ENCODE peak calls at places on chromosomes 11 and 22, in seven cellular contexts. One of them, this sample, is unnamed.

GRCh38 chr11:1501421-1502167 is 15.0 kb upstream of the MOB2 start:
- DNase-seq in upper lobe of right lung: no peak
- DNase-seq in cardiac muscle cell: no peak
- DNase-seq in tibial artery: peak; percentile 57
- DNase-seq in HFF-Myc: no peak
- DNase-seq in kidney: peak; percentile 72
- DNase-seq in endodermal cell: no peak
- DNase-seq in this sample: no peak

GRCh38 chr22:31738566-31738965 is 11.4 kb downstream of the PRR14L start:
- DNase-seq in kidney: no peak
- DNase-seq in cardiac muscle cell: peak; percentile 21
- DNase-seq in upper lobe of right lung: no peak
- DNase-seq in HFF-Myc: no peak
- DNase-seq in tibial artery: no peak
- DNase-seq in endodermal cell: no peak
- DNase-seq in this sample: no peak

GRCh38 chr11:93464938-93465337 is 78.3 kb downstream of the SMCO4 start:
- DNase-seq in upper lobe of right lung: no peak
- DNase-seq in HFF-Myc: no peak
- DNase-seq in kidney: no peak
- DNase-seq in endodermal cell: no peak
- DNase-seq in tibial artery: no peak
- DNase-seq in cardiac muscle cell: no peak
- DNase-seq in this sample: no peak

GRCh38 chr11:110830344-110831141 is 118.3 kb upstream of the ARHGAP20 start:
- DNase-seq in HFF-Myc: no peak
- DNase-seq in kidney: no peak
- DNase-seq in cardiac muscle cell: no peak
- DNase-seq in tibial artery: no peak
- DNase-seq in upper lobe of right lung: no peak
- DNase-seq in endodermal cell: peak; percentile 75
- DNase-seq in this sample: no peak

GRCh38 chr11:111733009-111733408 is 33.2 kb downstream of the PPP2R1B start:
- DNase-seq in HFF-Myc: no peak
- DNase-seq in endodermal cell: no peak
- DNase-seq in cardiac muscle cell: peak; percentile 85
- DNase-seq in upper lobe of right lung: peak; percentile 61
- DNase-seq in tibial artery: peak; percentile 87
- DNase-seq in kidney: peak; percentile 78
- DNase-seq in this sample: no peak

GRCh38 chr11:68373189-68373809 is 60.9 kb downstream of the LRP5 start:
- DNase-seq in cardiac muscle cell: peak; percentile 67
- DNase-seq in kidney: peak; percentile 83
- DNase-seq in upper lobe of right lung: no peak
- DNase-seq in endodermal cell: no peak
- DNase-seq in tibial artery: peak; percentile 88
- DNase-seq in HFF-Myc: peak; percentile 83
- DNase-seq in this sample: no peak

GRCh38 chr11:92295175-92296137 is 70.8 kb downstream of the FAT3 start:
- DNase-seq in upper lobe of right lung: no peak
- DNase-seq in endodermal cell: no peak
- DNase-seq in tibial artery: no peak
- DNase-seq in kidney: no peak
- DNase-seq in HFF-Myc: no peak
- DNase-seq in cardiac muscle cell: peak; percentile 68
- DNase-seq in this sample: no peak

GRCh38 chr11:117171648-117172051 is 6.9 kb upstream of the SIDT2 start:
- DNase-seq in tibial artery: no peak
- DNase-seq in kidney: no peak
- DNase-seq in endodermal cell: no peak
- DNase-seq in cardiac muscle cell: peak; percentile 64
- DNase-seq in upper lobe of right lung: no peak
- DNase-seq in HFF-Myc: no peak
- DNase-seq in this sample: no peak

GRCh38 chr22:18066181-18066859 is 11.5 kb upstream of the PEX26 start:
- DNase-seq in upper lobe of right lung: peak; percentile 23
- DNase-seq in endodermal cell: no peak
- DNase-seq in HFF-Myc: no peak
- DNase-seq in cardiac muscle cell: no peak
- DNase-seq in tibial artery: no peak
- DNase-seq in kidney: peak; percentile 41
- DNase-seq in this sample: no peak

GRCh38 chr22:29359469-29359868 is 28.9 kb downstream of the AP1B1 start:
- DNase-seq in cardiac muscle cell: peak; percentile 75
- DNase-seq in endodermal cell: peak; percentile 83
- DNase-seq in tibial artery: no peak
- DNase-seq in upper lobe of right lung: no peak
- DNase-seq in HFF-Myc: no peak
- DNase-seq in kidney: no peak
- DNase-seq in this sample: no peak

GRCh38 chr11:12756101-12756500 is 81.9 kb downstream of the TEAD1 start:
- DNase-seq in cardiac muscle cell: no peak
- DNase-seq in HFF-Myc: no peak
- DNase-seq in endodermal cell: no peak
- DNase-seq in upper lobe of right lung: no peak
- DNase-seq in tibial artery: no peak
- DNase-seq in kidney: no peak
- DNase-seq in this sample: no peak

GRCh38 chr22:39556970-39557811 is 13.4 kb upstream of the CACNA1I start:
- DNase-seq in cardiac muscle cell: peak; percentile 21
- DNase-seq in HFF-Myc: no peak
- DNase-seq in upper lobe of right lung: no peak
- DNase-seq in kidney: no peak
- DNase-seq in endodermal cell: peak; percentile 66
- DNase-seq in tibial artery: no peak
- DNase-seq in this sample: no peak

GRCh38 chr11:70176940-70177689 is 26.0 kb upstream of the FADD start:
- DNase-seq in upper lobe of right lung: no peak
- DNase-seq in tibial artery: no peak
- DNase-seq in HFF-Myc: no peak
- DNase-seq in endodermal cell: peak; percentile 93
- DNase-seq in kidney: no peak
- DNase-seq in cardiac muscle cell: no peak
- DNase-seq in this sample: no peak

GRCh38 chr22:22479999-22480532 is 28.5 kb downstream of the ZNF280B start:
- DNase-seq in tibial artery: no peak
- DNase-seq in kidney: no peak
- DNase-seq in upper lobe of right lung: no peak
- DNase-seq in HFF-Myc: no peak
- DNase-seq in endodermal cell: no peak
- DNase-seq in cardiac muscle cell: peak; percentile 3
- DNase-seq in this sample: no peak

GRCh38 chr11:61516675-61517516 is 8.3 kb downstream of the LRRC10B start:
- DNase-seq in tibial artery: no peak
- DNase-seq in kidney: no peak
- DNase-seq in HFF-Myc: no peak
- DNase-seq in endodermal cell: peak; percentile 88
- DNase-seq in upper lobe of right lung: no peak
- DNase-seq in cardiac muscle cell: peak; percentile 30
- DNase-seq in this sample: no peak

GRCh38 chr11:106989056-106989455 is 29.2 kb downstream of the GUCY1A2 start:
- DNase-seq in HFF-Myc: no peak
- DNase-seq in upper lobe of right lung: no peak
- DNase-seq in tibial artery: no peak
- DNase-seq in kidney: no peak
- DNase-seq in cardiac muscle cell: peak; percentile 36
- DNase-seq in endodermal cell: no peak
- DNase-seq in this sample: no peak

GRCh38 chr11:9758676-9759518 is 95.0 kb downstream of the SWAP70 start:
- DNase-seq in tibial artery: peak; percentile 93
- DNase-seq in kidney: peak; percentile 96
- DNase-seq in upper lobe of right lung: peak; percentile 87
- DNase-seq in HFF-Myc: peak; percentile 35
- DNase-seq in cardiac muscle cell: peak; percentile 90
- DNase-seq in endodermal cell: peak; percentile 84
- DNase-seq in this sample: no peak

GRCh38 chr11:26849009-26849408 is 127.1 kb upstream of the SLC5A12 start:
- DNase-seq in HFF-Myc: no peak
- DNase-seq in cardiac muscle cell: no peak
- DNase-seq in tibial artery: peak; percentile 79
- DNase-seq in kidney: peak; percentile 82
- DNase-seq in endodermal cell: no peak
- DNase-seq in upper lobe of right lung: peak; percentile 65
- DNase-seq in this sample: no peak

GRCh38 chr11:96324912-96325311 is 18.1 kb downstream of the MAML2 start:
- DNase-seq in HFF-Myc: no peak
- DNase-seq in cardiac muscle cell: peak; percentile 84
- DNase-seq in endodermal cell: no peak
- DNase-seq in upper lobe of right lung: no peak
- DNase-seq in kidney: no peak
- DNase-seq in tibial artery: no peak
- DNase-seq in this sample: no peak

DNA sequence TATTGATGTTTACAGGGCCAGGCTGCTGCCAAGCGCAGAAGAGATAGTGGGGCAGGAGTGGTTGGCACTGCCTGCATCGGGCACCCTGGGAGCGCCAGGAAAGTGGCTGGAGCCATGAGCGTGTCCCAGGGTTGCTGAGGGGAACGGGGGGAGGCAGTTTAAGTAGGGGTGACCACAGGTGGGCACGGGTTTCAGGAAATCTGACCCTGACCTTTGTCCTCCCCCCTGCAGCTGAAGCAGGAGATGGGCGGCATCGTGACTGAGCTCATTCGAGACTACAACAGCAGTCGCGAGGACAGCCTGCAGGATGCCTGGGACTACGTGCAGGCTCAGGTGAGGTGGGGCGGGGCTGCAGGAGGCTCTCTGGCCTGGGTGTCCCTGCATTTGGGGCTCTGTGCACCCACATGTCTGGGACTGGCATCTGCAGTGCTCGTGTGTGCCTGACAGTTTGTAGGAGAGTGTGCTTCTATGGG is 49.6 kb downstream of the CD82 start:
- DNase-seq in cardiac muscle cell: no peak
- DNase-seq in HFF-Myc: no peak
- DNase-seq in endodermal cell: no peak
- DNase-seq in tibial artery: peak; percentile 45
- DNase-seq in upper lobe of right lung: no peak
- DNase-seq in kidney: peak; percentile 58
- DNase-seq in this sample: no peak
- H3K4me3 ChIP-seq in cardiac muscle cell: no peak overlapping the region
- H3K4me3 ChIP-seq in HFF-Myc: no peak overlapping the region
- H3K4me3 ChIP-seq in endodermal cell: no peak overlapping the region
- H3K4me3 ChIP-seq in tibial artery: no peak overlapping the region
- H3K4me3 ChIP-seq in upper lobe of right lung: no peak overlapping the region
- H3K4me3 ChIP-seq in kidney: no peak overlapping the region
- H3K4me3 ChIP-seq in this sample: no peak overlapping the region

GRCh38 chr11:29527391-29527936 is 489.4 kb downstream of the KCNA4 start:
- DNase-seq in endodermal cell: no peak
- DNase-seq in cardiac muscle cell: peak; percentile 95
- DNase-seq in HFF-Myc: no peak
- DNase-seq in tibial artery: no peak
- DNase-seq in kidney: no peak
- DNase-seq in upper lobe of right lung: no peak
- DNase-seq in this sample: no peak
- TF ChIP-seq CTCF in endodermal cell: peak; percentile 59
- TF ChIP-seq CTCF in cardiac muscle cell: peak; percentile 63
- TF ChIP-seq CTCF in HFF-Myc: no peak
- TF ChIP-seq CTCF in tibial artery: no peak
- TF ChIP-seq CTCF in kidney: no peak
- TF ChIP-seq CTCF in upper lobe of right lung: peak; percentile 38
- TF ChIP-seq CTCF in this sample: peak; percentile 42

GRCh38 chr11:16381177-16381576 is 24.8 kb upstream of the SOX6 start:
- DNase-seq in HFF-Myc: no peak
- DNase-seq in tibial artery: no peak
- DNase-seq in upper lobe of right lung: no peak
- DNase-seq in cardiac muscle cell: no peak
- DNase-seq in kidney: no peak
- DNase-seq in endodermal cell: no peak
- DNase-seq in this sample: no peak

GRCh38 chr11:16385099-16385498 is 28.8 kb upstream of the SOX6 start:
- DNase-seq in HFF-Myc: no peak
- DNase-seq in tibial artery: no peak
- DNase-seq in upper lobe of right lung: no peak
- DNase-seq in cardiac muscle cell: no peak
- DNase-seq in endodermal cell: no peak
- DNase-seq in kidney: no peak
- DNase-seq in this sample: no peak

GRCh38 chr11:16382177-16382576 is 25.8 kb upstream of the SOX6 start:
- DNase-seq in kidney: no peak
- DNase-seq in cardiac muscle cell: no peak
- DNase-seq in tibial artery: no peak
- DNase-seq in endodermal cell: no peak
- DNase-seq in HFF-Myc: no peak
- DNase-seq in upper lobe of right lung: no peak
- DNase-seq in this sample: no peak

GRCh38 chr11:16382638-16383380 is 26.5 kb upstream of the SOX6 start:
- DNase-seq in endodermal cell: no peak
- DNase-seq in tibial artery: no peak
- DNase-seq in HFF-Myc: peak; percentile 48
- DNase-seq in kidney: no peak
- DNase-seq in cardiac muscle cell: no peak
- DNase-seq in upper lobe of right lung: no peak
- DNase-seq in this sample: no peak
- H3K4me3 ChIP-seq in endodermal cell: no peak overlapping the region
- H3K4me3 ChIP-seq in tibial artery: no peak overlapping the region
- H3K4me3 ChIP-seq in HFF-Myc: no peak overlapping the region
- H3K4me3 ChIP-seq in kidney: no peak overlapping the region
- H3K4me3 ChIP-seq in cardiac muscle cell: no peak overlapping the region
- H3K4me3 ChIP-seq in upper lobe of right lung: no peak overlapping the region
- H3K4me3 ChIP-seq in this sample: no peak overlapping the region

GRCh38 chr11:134246100-134246499 is 7.1 kb downstream of the THYN1 start:
- DNase-seq in endodermal cell: no peak
- DNase-seq in kidney: no peak
- DNase-seq in cardiac muscle cell: no peak
- DNase-seq in HFF-Myc: no peak
- DNase-seq in tibial artery: no peak
- DNase-seq in upper lobe of right lung: no peak
- DNase-seq in this sample: no peak

GRCh38 chr11:134245434-134245833 is 7.7 kb downstream of the THYN1 start:
- DNase-seq in kidney: no peak
- DNase-seq in HFF-Myc: no peak
- DNase-seq in tibial artery: no peak
- DNase-seq in upper lobe of right lung: no peak
- DNase-seq in cardiac muscle cell: no peak
- DNase-seq in endodermal cell: no peak
- DNase-seq in this sample: no peak

GRCh38 chr11:134243913-134244312 is 9.2 kb downstream of the THYN1 start:
- DNase-seq in HFF-Myc: no peak
- DNase-seq in tibial artery: no peak
- DNase-seq in kidney: no peak
- DNase-seq in cardiac muscle cell: no peak
- DNase-seq in upper lobe of right lung: no peak
- DNase-seq in endodermal cell: no peak
- DNase-seq in this sample: no peak

GRCh38 chr11:134246678-134247077 is 6.5 kb downstream of the THYN1 start:
- DNase-seq in kidney: no peak
- DNase-seq in upper lobe of right lung: no peak
- DNase-seq in tibial artery: no peak
- DNase-seq in cardiac muscle cell: no peak
- DNase-seq in HFF-Myc: no peak
- DNase-seq in endodermal cell: no peak
- DNase-seq in this sample: no peak

DNA sequence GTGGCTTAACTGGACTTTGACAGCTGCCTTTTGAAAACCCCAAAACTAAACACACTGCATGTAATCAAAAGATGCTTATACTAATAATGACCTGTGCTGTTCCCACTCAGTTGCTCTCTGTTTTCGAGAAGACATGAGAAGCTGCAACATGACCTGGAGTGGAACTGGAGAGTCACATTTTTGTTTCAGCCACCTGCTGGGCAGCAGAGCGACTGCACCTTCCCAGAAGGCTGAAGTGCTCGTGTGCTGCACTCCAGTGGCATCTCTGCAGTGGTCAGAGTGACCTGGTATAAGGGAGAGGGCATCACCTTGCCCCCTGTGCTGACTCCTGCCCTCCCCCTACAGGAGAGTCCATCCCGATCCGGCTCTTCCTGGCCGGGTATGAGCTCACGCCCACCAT is 8.6 kb downstream of the THYN1 start:
- DNase-seq in kidney: no peak
- DNase-seq in cardiac muscle cell: peak; percentile 34
- DNase-seq in tibial artery: no peak
- DNase-seq in endodermal cell: peak; percentile 63
- DNase-seq in upper lobe of right lung: no peak
- DNase-seq in HFF-Myc: no peak
- DNase-seq in this sample: no peak
- TF ChIP-seq CTCF in kidney: peak; percentile 20
- TF ChIP-seq CTCF in cardiac muscle cell: peak; percentile 48
- TF ChIP-seq CTCF in tibial artery: peak; percentile 15
- TF ChIP-seq CTCF in endodermal cell: peak; percentile 71
- TF ChIP-seq CTCF in upper lobe of right lung: peak; percentile 35
- TF ChIP-seq CTCF in HFF-Myc: peak; percentile 48
- TF ChIP-seq CTCF in this sample: peak; percentile 78